ENCODE peak calls at places on chromosomes 5 and 9, in nine cellular contexts. A, O, X, T, D, W, H, N and L are unnamed samples.
A peak's percentile ranks its signal among the peaks of the same experiment; 100 is the strongest.

GRCh38 chr9:128104171-128104618 is 23.3 kb downstream of the PTGES2 start:
- DNase-seq in X (no peak), D (peak; percentile 88), T (peak; percentile 87), A (no peak), N (no peak), H (peak; percentile 96), O (no peak), W (no peak), L (no peak)

GRCh38 chr5:176775409-176775808 is 35.0 kb upstream of the UNC5A start:
- DNase-seq in X (no peak), O (no peak), H (no peak), W (no peak), A (no peak), D (no peak), T (no peak), N (no peak), L (no peak)

GRCh38 chr5:151648089-151648488 is 38.6 kb downstream of the SPARC start:
- DNase-seq in X (no peak), A (no peak), H (no peak), T (no peak), O (no peak), D (no peak), N (no peak), W (no peak), L (no peak)

GRCh38 chr5:17436766-17437221 is 61.2 kb upstream of the TAF11L2 start:
- DNase-seq in X (no peak), H (peak; percentile 11), T (no peak), A (no peak), N (no peak), W (no peak), D (no peak), O (peak; percentile 28), L (no peak)

GRCh38 chr5:103617913-103618312 is 55.3 kb upstream of the NUDT12 start:
- DNase-seq in D (no peak), X (no peak), O (no peak), N (no peak), T (no peak), A (no peak), W (no peak), H (no peak), L (no peak)

GRCh38 chr5:75510836-75511434 is 494 bp downstream of the CERT1 start:
- DNase-seq in N (no peak), D (peak; percentile 77), X (no peak), O (peak; percentile 45), H (peak; percentile 52), A (peak; percentile 55), T (peak; percentile 49), W (peak; percentile 31), L (no peak)

GRCh38 chr9:94767331-94768099 is 41.0 kb downstream of the AOPEP start:
- DNase-seq in A (no peak), X (no peak), O (no peak), H (no peak), T (no peak), W (no peak), N (no peak), D (no peak), L (no peak)

GRCh38 chr5:75668348-75668895 is 48.8 kb downstream of the POC5 start:
- DNase-seq in T (no peak), X (no peak), D (no peak), W (no peak), N (no peak), A (no peak), O (no peak), H (no peak), L (no peak)

GRCh38 chr5:179243333-179243732 is 101.9 kb downstream of the ADAMTS2 start:
- DNase-seq in X (no peak), O (no peak), D (no peak), H (no peak), T (peak; percentile 94), N (no peak), W (no peak), A (no peak), L (peak; percentile 21)

GRCh38 chr5:65411356-65411755 is 70.4 kb downstream of the ADAMTS6 start:
- DNase-seq in X (no peak), A (no peak), O (no peak), H (no peak), N (no peak), T (no peak), W (no peak), D (no peak), L (no peak)

GRCh38 chr9:95133351-95133724 is 184.2 kb downstream of the FANCC start:
- DNase-seq in N (no peak), W (no peak), T (no peak), X (no peak), A (no peak), O (no peak), H (no peak), D (no peak), L (no peak)

GRCh38 chr5:123036391-123037103 is at the start of gene PPIC:
- DNase-seq in D (peak; percentile 93), T (peak; percentile 98), W (peak; percentile 90), H (peak; percentile 90), X (peak; percentile 64), A (no peak), O (peak; percentile 86), N (peak; percentile 64), L (no peak)

GRCh38 chr5:31347558-31347905 is 154.0 kb downstream of the CDH6 start:
- DNase-seq in T (no peak), W (no peak), X (no peak), N (no peak), D (no peak), A (no peak), H (no peak), O (no peak), L (no peak)

GRCh38 chr9:96080364-96080763 is 204.9 kb downstream of the ERCC6L2 start:
- DNase-seq in X (no peak), O (no peak), A (no peak), D (no peak), H (no peak), T (no peak), N (peak; percentile 65), W (peak; percentile 93), L (no peak)

GRCh38 chr9:82216435-82216834 is 227.9 kb downstream of the SPATA31D1 start:
- DNase-seq in N (no peak), X (no peak), T (no peak), H (no peak), W (no peak), A (no peak), D (peak; percentile 41), O (no peak), L (no peak)

GRCh38 chr5:150544606-150545219 is 36.8 kb downstream of the NDST1 start:
- DNase-seq in X (peak; percentile 51), N (peak; percentile 57), T (peak; percentile 91), W (peak; percentile 68), A (peak; percentile 47), D (peak; percentile 88), O (peak; percentile 65), H (peak; percentile 82), L (no peak)

GRCh38 chr9:70406446-70406862 is 8.0 kb downstream of the KLF9 start:
- DNase-seq in A (no peak), H (no peak), N (no peak), D (no peak), W (no peak), X (no peak), T (no peak), O (no peak), L (no peak)

GRCh38 chr9:129888085-129888808 is 53.0 kb downstream of the USP20 start:
- DNase-seq in W (no peak), H (peak; percentile 61), T (peak; percentile 55), D (peak; percentile 65), A (peak; percentile 91), N (no peak), O (no peak), X (no peak), L (no peak)

GRCh38 chr5:133723126-133723525 is 110.8 kb upstream of the FSTL4 start:
- DNase-seq in W (no peak), H (no peak), A (no peak), D (no peak), N (no peak), X (no peak), T (no peak), O (no peak), L (no peak)

GRCh38 chr5:178180141-178180863 is 6.9 kb downstream of the GMCL2 start:
- DNase-seq in T (no peak), D (no peak), X (no peak), H (no peak), A (no peak), W (no peak), N (no peak), O (no peak), L (no peak)
- H3K4me3 ChIP-seq in T (no peak overlapping the region), D (no peak overlapping the region), X (no peak overlapping the region), H (no peak overlapping the region), A (no peak overlapping the region), W (no peak overlapping the region), N (no peak overlapping the region), O (no peak overlapping the region), L (no peak overlapping the region)

GRCh38 chr9:89679006-89679395 is 74.2 kb downstream of the GADD45G start:
- DNase-seq in X (no peak), H (no peak), D (no peak), W (no peak), N (no peak), O (no peak), A (no peak), T (no peak), L (no peak)
- H3K27ac ChIP-seq in X (no peak overlapping the region), H (peak overlapping the region; percentile 74), D (no peak overlapping the region), W (no peak overlapping the region), N (no peak overlapping the region), O (no peak overlapping the region), A (no peak overlapping the region), T (no peak overlapping the region), L (no peak overlapping the region)

GRCh38 chr9:21837501-21837900 is 35.1 kb downstream of the MTAP start:
- DNase-seq in A (no peak), W (no peak), T (no peak), X (no peak), D (no peak), O (no peak), N (no peak), H (no peak), L (no peak)

GRCh38 chr9:21835111-21835510 is 32.7 kb downstream of the MTAP start:
- DNase-seq in X (no peak), O (no peak), A (no peak), N (no peak), H (no peak), T (no peak), D (no peak), W (no peak), L (no peak)

GRCh38 chr9:21833090-21833801 is 30.8 kb downstream of the MTAP start:
- DNase-seq in N (no peak), W (no peak), D (no peak), A (no peak), X (no peak), O (no peak), H (no peak), T (no peak), L (no peak)

GRCh38 chr9:21840647-21841046 is 38.2 kb downstream of the MTAP start:
- DNase-seq in D (no peak), O (no peak), W (no peak), N (no peak), A (no peak), X (no peak), H (no peak), T (no peak), L (no peak)

GRCh38 chr9:21836437-21837161 is 34.2 kb downstream of the MTAP start:
- DNase-seq in N (peak; percentile 94), X (no peak), T (peak; percentile 94), A (no peak), O (no peak), H (no peak), D (no peak), W (no peak), L (peak; percentile 95)
- H3K9me3 ChIP-seq in N (peaks cover 6% of the 10 kb centered on the region), X (no peaks in the 10 kb centered on the region), T (no peaks in the 10 kb centered on the region), A (no peaks in the 10 kb centered on the region), O (no peaks in the 10 kb centered on the region), H (no peaks in the 10 kb centered on the region), D (no peaks in the 10 kb centered on the region), W (no peaks in the 10 kb centered on the region), L (peaks cover 3% of the 10 kb centered on the region)

GRCh38 chr5:171432581-171433351 is 13.3 kb downstream of the FGF18 start:
- DNase-seq in W (no peak), T (peak; percentile 32), D (no peak), X (no peak), A (no peak), O (no peak), H (no peak), N (no peak), L (no peak)
- H3K4me3 ChIP-seq in W (no peak overlapping the region), T (no peak overlapping the region), D (no peak overlapping the region), X (no peak overlapping the region), A (no peak overlapping the region), O (no peak overlapping the region), H (no peak overlapping the region), N (no peak overlapping the region), L (no peak overlapping the region)